ENCODE peak calls at places on chromosome 18, in five cellular contexts. X, S, H, E and I are unnamed samples.

GRCh38 chr18:58934356-58934755 is 69.7 kb downstream of the ZNF532 start:
- DNase-seq in X (no peak), S (no peak), H (no peak), E (no peak), I (no peak)

GRCh38 chr18:58263055-58263732 is 219.2 kb downstream of the NEDD4L start:
- DNase-seq in X (peak; percentile 24), S (no peak), H (peak; percentile 60), E (no peak), I (peak; percentile 78)

GRCh38 chr18:58865714-58866113 is 1.0 kb downstream of the ZNF532 start:
- DNase-seq in X (no peak), S (no peak), H (no peak), E (no peak), I (no peak)

GRCh38 chr18:9905401-9905922 is 8.4 kb upstream of the VAPA start:
- DNase-seq in X (no peak), S (no peak), H (peak; percentile 87), E (no peak), I (no peak)

GRCh38 chr18:70288851-70289328 is at the start of gene SOCS6:
- DNase-seq in X (peak; percentile 66), S (peak; percentile 57), H (peak; percentile 65), E (peak; percentile 69), I (peak; percentile 79)

GRCh38 chr18:48045744-48046143 is 115.3 kb upstream of the SMAD2 start:
- DNase-seq in X (no peak), S (no peak), H (no peak), E (no peak), I (no peak)

GRCh38 chr18:33928226-33928625 is 296.5 kb downstream of the NOL4 start:
- DNase-seq in X (peak; percentile 1), S (no peak), H (peak; percentile 7), E (no peak), I (no peak)

GRCh38 chr18:67417864-67418523 is 98.5 kb downstream of the DSEL start:
- DNase-seq in X (peak; percentile 57), S (no peak), H (peak; percentile 82), E (no peak), I (no peak)

GRCh38 chr18:34870916-34871315 is 160.8 kb downstream of the DTNA start:
- DNase-seq in X (no peak), S (no peak), H (no peak), E (no peak), I (no peak)

GRCh38 chr18:59902180-59902992 is 2.6 kb downstream of the PMAIP1 start:
- DNase-seq in X (peak; percentile 95), S (no peak), H (peak; percentile 88), E (no peak), I (no peak)

GRCh38 chr18:31860488-31860887 is 82.4 kb downstream of the TRAPPC8 start:
- DNase-seq in X (no peak), S (no peak), H (no peak), E (no peak), I (no peak)

GRCh38 chr18:31863103-31863502 is 79.8 kb downstream of the TRAPPC8 start:
- DNase-seq in X (no peak), S (no peak), H (no peak), E (no peak), I (no peak)

DNA sequence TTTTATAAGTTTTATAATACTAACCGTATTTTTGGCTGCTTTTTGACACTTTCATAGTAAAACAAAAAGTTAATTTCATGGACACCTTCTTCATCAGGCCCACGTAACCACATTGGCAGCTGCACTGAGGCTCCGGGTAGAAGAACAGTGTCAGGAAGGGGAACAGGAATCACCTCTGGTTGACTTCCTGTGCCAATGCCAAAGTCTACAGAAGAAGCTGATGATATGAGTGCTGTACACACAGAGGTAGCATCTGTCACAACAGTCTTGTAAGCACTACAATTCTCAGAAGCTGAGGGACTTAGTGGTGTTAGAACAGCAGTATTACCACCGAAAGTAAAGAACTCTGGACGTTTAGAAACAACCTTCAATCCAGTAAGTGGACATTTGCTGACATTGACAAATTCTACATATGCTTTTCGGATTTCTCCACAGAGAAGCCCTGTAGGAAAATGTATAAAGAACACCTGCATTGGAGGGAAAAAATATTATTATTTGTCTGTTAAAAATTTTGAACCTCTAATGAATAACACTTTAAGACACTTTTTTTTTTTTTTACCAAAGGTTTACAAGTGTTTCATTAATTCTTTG is 85.3 kb downstream of the TRAPPC8 start:
- DNase-seq in X (no peak), S (no peak), H (no peak), E (no peak), I (no peak)
- H3K4me2 ChIP-seq in X (no peak overlapping the region), S (no peak overlapping the region), H (no peak overlapping the region), E (no peak overlapping the region), I (no peak overlapping the region)

GRCh38 chr18:79064228-79064627 is 5.0 kb upstream of the ATP9B start:
- DNase-seq in X (no peak), S (no peak), H (no peak), E (no peak), I (no peak)
- H3K23ac ChIP-seq in X (no peak overlapping the region), S (no peak overlapping the region), H (no peak overlapping the region), E (no peak overlapping the region), I (no peak overlapping the region)

DNA sequence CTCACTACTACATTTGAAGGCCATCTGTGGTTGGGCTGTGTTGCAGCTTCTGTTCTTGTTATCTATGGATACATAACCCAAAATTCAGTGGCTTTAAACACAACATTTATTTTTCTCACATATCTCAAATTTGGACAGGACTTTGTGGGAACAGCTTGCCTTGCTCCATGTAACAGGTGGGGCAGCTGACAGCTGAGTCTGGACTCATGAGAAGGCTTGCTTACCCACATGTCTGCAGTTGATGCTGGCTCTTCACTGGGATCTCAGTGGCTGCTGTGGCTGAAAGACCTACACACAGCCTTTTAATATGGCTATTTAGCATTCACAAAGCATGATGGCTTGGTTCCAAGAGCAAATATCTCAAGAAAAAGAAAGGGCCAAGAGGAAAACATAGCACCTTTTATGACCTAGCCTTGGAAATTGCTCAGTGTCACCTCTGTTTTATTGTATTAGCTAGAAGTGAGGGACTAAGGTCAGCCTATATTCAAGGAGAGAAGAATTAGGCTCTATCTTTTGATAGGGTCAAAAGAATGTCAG is 296.8 kb upstream of the ZNF521 start:
- DNase-seq in X (peak; percentile 10), S (no peak), H (no peak), E (no peak), I (no peak)
- H3K9ac ChIP-seq in X (no peak overlapping the region), S (no peak overlapping the region), H (no peak overlapping the region), E (no peak overlapping the region), I (no peak overlapping the region)

GRCh38 chr18:3283253-3283863 is 21.4 kb downstream of the MYL12B start:
- DNase-seq in X (no peak), S (no peak), H (no peak), E (no peak), I (no peak)
- H3K4me2 ChIP-seq in X (no peak overlapping the region), S (no peak overlapping the region), H (no peak overlapping the region), E (no peak overlapping the region), I (no peak overlapping the region)

GRCh38 chr18:77222464-77222863 is 27.2 kb upstream of the GALR1 start:
- DNase-seq in X (no peak), S (no peak), H (no peak), E (no peak), I (no peak)

GRCh38 chr18:77223653-77224052 is 26.0 kb upstream of the GALR1 start:
- DNase-seq in X (peak; percentile 52), S (no peak), H (peak; percentile 80), E (no peak), I (no peak)

GRCh38 chr18:77223221-77223639 is 26.4 kb upstream of the GALR1 start:
- DNase-seq in X (no peak), S (no peak), H (no peak), E (no peak), I (no peak)

GRCh38 chr18:77220726-77221125 is 28.9 kb upstream of the GALR1 start:
- DNase-seq in X (no peak), S (no peak), H (no peak), E (no peak), I (peak; percentile 16)

DNA sequence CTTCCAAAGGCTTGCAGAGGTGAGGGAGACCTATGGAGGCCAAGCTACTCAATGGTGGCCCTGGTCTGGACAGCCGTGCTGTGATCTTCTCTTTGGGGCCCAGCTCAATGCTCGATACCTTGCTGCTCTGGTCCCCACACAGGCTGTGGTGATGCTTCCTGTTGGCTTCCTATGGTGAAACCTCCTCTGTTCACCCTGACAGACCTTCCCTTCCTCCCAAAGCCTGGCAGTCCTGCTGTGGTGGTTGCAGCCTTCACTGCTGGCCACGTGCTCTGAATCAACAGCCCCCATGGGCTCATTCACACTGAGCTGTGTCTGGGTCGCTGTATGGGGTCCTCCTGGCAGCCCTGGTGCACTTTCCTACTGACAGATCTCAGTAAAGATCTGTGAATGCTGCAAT is 31.0 kb upstream of the GALR1 start:
- DNase-seq in X (no peak), S (no peak), H (no peak), E (no peak), I (peak; percentile 21)
- H3K23ac ChIP-seq in X (no peak overlapping the region), S (no peak overlapping the region), H (no peak overlapping the region), E (no peak overlapping the region), I (no peak overlapping the region)

DNA sequence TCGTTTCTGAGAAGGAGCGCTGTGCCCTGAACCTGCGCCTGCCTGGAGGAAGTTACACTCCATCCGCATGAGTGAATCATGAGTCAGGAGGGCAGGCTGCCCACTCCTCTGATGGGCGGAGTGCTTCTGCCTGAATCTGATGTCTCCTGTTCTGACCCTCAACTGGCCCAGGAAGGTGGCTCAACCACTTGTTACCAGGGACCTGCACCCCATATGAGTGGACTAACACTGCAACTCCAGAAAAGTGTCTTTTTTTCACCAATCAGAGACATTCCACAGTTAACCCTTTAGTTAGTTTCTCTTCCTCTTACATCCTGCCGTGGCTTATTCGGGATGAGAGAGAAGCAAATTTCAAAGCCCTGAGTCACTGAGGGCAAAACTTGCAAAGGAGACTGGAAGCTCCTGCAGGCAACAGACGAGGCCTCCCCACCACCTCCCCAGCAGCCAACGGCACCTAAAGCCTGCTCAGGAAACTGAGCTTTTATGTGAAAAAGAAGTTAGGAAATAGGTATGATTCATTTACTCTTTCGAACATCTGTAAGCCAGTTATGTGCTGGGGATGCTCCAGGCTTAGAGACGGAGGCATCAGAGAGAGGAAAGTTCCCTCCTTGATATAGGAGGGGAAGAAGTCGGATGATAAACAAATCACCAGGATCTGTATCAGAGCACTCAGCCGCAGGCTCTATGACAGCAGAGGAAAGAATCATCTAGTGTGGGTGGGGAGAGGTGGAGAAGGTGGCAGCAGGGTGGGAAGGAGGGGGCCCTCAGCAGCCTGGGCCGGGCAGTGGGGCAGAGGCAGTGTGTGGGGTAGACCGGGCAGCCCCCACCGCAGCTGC is 31.0 kb downstream of the MBP start:
- DNase-seq in X (peak; percentile 97), S (peak; percentile 68), H (peak; percentile 96), E (no peak), I (peak; percentile 97)
- H3K9ac ChIP-seq in X (peak overlapping the region; percentile 86), S (no peak overlapping the region), H (peak overlapping the region; percentile 91), E (no peak overlapping the region), I (peak overlapping the region; percentile 10)

DNA sequence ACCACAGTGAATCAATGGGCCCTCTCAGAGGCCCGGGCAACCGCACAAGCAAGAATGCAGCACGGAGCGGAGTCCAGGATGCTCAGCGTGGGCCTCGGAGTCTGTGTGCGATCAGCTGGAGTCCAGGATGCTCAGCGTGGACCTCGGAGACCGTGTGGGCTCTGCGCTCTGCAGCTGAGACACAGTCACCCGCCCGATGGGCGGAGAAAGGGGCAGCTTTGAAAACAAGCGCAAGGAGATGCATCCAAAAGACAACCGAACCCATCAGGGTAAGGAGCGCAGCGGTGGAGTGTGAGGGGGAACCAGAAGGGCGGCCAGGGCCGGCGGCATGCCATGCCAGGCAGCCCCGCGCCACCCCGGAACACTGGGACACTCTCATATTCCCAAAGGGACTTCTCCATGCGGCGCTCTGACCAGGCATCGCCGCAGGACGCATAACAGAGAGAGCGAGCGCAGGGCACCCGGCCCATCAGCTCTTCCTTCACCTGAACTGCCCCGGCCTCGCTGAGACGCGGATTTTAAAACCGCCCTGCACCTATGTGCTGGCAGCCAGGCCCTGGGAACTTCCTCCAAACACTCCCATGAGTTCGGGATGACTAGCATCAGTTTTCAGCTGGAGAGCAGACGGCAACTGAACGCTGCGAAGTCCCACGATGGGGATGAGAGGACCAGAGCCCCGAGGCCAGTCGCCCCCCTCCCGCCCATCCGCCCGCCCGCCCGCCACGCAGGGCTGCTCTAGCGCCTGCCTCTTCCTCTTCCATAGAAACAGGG is 44.7 kb downstream of the MC5R start:
- DNase-seq in X (no peak), S (peak; percentile 52), H (no peak), E (peak; percentile 6), I (peak; percentile 19)
- H3K4me2 ChIP-seq in X (no peak overlapping the region), S (peak overlapping the region; percentile 72), H (no peak overlapping the region), E (peak overlapping the region; percentile 86), I (peak overlapping the region; percentile 43)